ENCODE peak calls at places on chromosomes 5 and 9, in seven cellular contexts. V is IMR-90; A is thyroid gland; H is A549; G is stomach; E is pancreas; F is naive thymus-derived CD4-positive, alpha-beta T cell. Q is an unnamed sample.

GRCh38 chr5:56314536-56314935 is 81.4 kb upstream of the ANKRD55 start:
- DNase-seq in E (no peak), H (peak; percentile 40), V (no peak), G (no peak), A (peak; percentile 18), F (peak; percentile 22), Q (no peak)

GRCh38 chr5:131536211-131536826 is 98.7 kb downstream of the RAPGEF6 start:
- DNase-seq in H (no peak), G (no peak), A (no peak), F (no peak), E (no peak), V (peak; percentile 74), Q (no peak)

GRCh38 chr5:147956064-147956841 is 49.9 kb upstream of the C5orf46 start:
- DNase-seq in F (no peak), G (no peak), E (no peak), V (no peak), A (no peak), H (no peak), Q (no peak)

GRCh38 chr9:137299938-137300337 is 2.1 kb downstream of the NRARP start:
- DNase-seq in F (no peak), H (no peak), A (peak; percentile 65), G (no peak), V (no peak), E (no peak), Q (no peak)

GRCh38 chr5:34563951-34564705 is 92.0 kb upstream of the RAI14 start:
- DNase-seq in E (peak; percentile 13), V (peak; percentile 75), A (peak; percentile 67), G (peak; percentile 49), H (no peak), F (no peak), Q (no peak)

GRCh38 chr5:109907751-109908150 is 218.0 kb downstream of the MAN2A1 start:
- DNase-seq in V (peak; percentile 13), E (no peak), F (no peak), H (no peak), A (no peak), G (no peak), Q (no peak)

GRCh38 chr5:59193616-59194319 is 610.9 kb downstream of the RAB3C start:
- DNase-seq in F (no peak), A (no peak), H (peak; percentile 98), V (peak; percentile 94), G (no peak), E (no peak), Q (no peak)

GRCh38 chr9:128632486-128632885 is 24.2 kb downstream of the DYNC2I2 start:
- DNase-seq in A (no peak), F (no peak), H (no peak), G (no peak), E (no peak), V (no peak), Q (no peak)

GRCh38 chr9:27471789-27472585 is 52.1 kb upstream of the IFNK start:
- DNase-seq in V (no peak), A (no peak), F (no peak), H (no peak), G (no peak), E (no peak), Q (no peak)

GRCh38 chr9:72150653-72151052 is 1.4 kb downstream of the GDA start:
- DNase-seq in A (no peak), G (no peak), V (no peak), H (no peak), E (no peak), F (no peak), Q (no peak)

GRCh38 chr9:133368249-133368881 is 7.5 kb downstream of the SURF4 start:
- DNase-seq in E (peak; percentile 53), V (no peak), H (no peak), F (no peak), A (no peak), G (no peak), Q (peak; percentile 45)

GRCh38 chr9:97830884-97831829 is 21.9 kb upstream of the FOXE1 start:
- DNase-seq in V (no peak), A (peak; percentile 51), E (no peak), H (no peak), G (no peak), F (no peak), Q (no peak)

GRCh38 chr5:142360051-142360498 is 35.3 kb upstream of the SPRY4 start:
- DNase-seq in A (no peak), F (no peak), H (no peak), G (no peak), V (no peak), E (no peak), Q (no peak)

GRCh38 chr5:142358121-142358520 is 33.3 kb upstream of the SPRY4 start:
- DNase-seq in G (no peak), H (no peak), V (no peak), E (no peak), A (no peak), F (no peak), Q (no peak)

GRCh38 chr5:142358648-142359047 is 33.8 kb upstream of the SPRY4 start:
- DNase-seq in G (no peak), H (no peak), V (no peak), A (no peak), E (no peak), F (no peak), Q (no peak)

GRCh38 chr5:142363619-142363963 is 38.8 kb upstream of the SPRY4 start:
- DNase-seq in V (no peak), A (no peak), G (no peak), H (no peak), F (no peak), E (no peak), Q (no peak)

GRCh38 chr5:142360607-142361120 is 35.8 kb upstream of the SPRY4 start:
- DNase-seq in H (peak; percentile 59), G (peak; percentile 37), E (peak; percentile 56), V (peak; percentile 71), F (no peak), A (no peak), Q (no peak)
- H3K4me3 ChIP-seq in H (peak overlapping the region; percentile 4), G (no peak overlapping the region), E (no peak overlapping the region), V (no peak overlapping the region), F (no peak overlapping the region), A (no peak overlapping the region), Q (no peak overlapping the region)

GRCh38 chr5:172819569-172819968 is 14.5 kb upstream of the ERGIC1 start:
- DNase-seq in A (no peak), G (no peak), F (no peak), E (no peak), V (no peak), H (no peak), Q (no peak)

GRCh38 chr5:172817664-172818063 is 16.4 kb upstream of the ERGIC1 start:
- DNase-seq in E (no peak), F (no peak), H (no peak), V (no peak), G (no peak), A (no peak), Q (no peak)

GRCh38 chr5:172818081-172818480 is 16.0 kb upstream of the ERGIC1 start:
- DNase-seq in H (no peak), V (no peak), F (no peak), E (no peak), G (no peak), A (no peak), Q (no peak)

GRCh38 chr5:172821340-172821985 is 12.6 kb upstream of the ERGIC1 start:
- DNase-seq in H (no peak), G (no peak), A (no peak), F (no peak), V (peak; percentile 68), E (no peak), Q (no peak)

DNA sequence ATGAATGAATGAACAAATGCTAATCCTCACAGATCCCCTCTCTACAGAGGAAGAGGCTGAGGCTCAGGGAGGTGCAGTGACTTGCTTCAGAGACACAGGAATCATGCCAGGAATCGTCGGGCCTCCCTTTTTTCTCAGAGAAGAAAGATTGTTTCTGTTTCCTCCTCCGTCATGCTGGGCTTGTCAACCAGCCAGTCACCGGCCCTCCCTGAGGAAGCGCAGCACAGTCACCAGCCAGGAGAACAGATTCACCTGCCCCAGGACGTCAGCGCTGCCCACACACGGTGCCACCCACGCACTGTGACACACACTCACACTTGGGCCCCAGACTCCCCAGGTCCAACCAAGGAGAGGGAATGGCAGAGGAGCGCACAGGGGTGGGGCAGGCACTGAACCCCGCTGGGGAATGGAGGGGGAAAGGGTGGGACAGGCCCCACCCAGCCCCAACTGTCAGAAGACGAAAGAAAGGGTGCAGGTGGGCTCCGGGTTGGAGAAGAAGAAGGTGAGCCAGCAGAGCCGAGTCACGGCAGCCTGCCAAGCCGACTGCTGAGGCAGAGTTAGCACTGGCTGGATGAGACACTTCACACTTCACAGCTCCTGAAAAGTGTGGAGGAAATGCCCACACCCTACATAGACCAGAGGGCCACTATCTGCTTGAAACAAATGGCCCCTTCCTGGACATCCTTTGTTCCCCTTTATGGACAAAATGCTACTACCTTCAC is 13.8 kb upstream of the ERGIC1 start:
- DNase-seq in G (peak; percentile 78), F (no peak), E (no peak), V (peak; percentile 89), H (no peak), A (peak; percentile 69), Q (no peak)
- H3K27ac ChIP-seq in G (peak overlapping the region; percentile 63), F (no peak overlapping the region), E (no peak overlapping the region), V (no peak overlapping the region), H (no peak overlapping the region), A (peak overlapping the region; percentile 39), Q (no peak overlapping the region)

DNA sequence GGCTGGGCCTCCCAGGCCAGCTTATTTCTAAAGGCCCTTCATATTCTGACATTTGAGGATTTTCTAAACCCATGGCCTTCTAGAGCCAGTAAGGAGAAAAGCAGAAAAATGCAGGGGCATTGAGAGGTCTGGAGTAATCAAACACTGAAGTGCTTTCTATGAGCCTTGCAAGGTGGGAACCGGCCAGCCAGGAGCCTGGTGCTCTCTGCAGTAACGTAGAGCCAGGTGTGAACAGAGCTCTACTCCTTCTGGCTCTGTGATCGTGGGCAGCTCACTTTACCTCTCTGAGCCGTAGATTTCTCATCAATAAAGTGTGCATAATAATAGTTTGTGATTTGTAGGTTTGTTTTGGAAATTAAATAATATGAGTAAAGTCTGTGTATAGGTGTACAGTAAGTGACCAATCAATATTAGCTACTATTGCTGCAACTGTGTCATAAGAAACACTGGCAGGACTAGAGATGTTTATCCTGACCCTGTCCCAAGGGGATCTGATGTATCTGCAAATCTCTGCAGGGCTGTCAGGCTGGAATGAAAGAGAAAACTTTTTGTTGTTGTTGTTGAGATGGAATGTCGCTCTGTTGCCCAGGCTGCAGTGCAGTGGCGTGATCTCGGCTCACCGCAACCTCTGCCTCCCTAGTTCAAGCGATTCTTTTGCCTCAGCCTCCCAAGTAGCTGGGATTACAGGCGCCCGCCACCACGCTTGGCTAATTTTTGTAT is 2.7 kb downstream of the SYNPO start:
- DNase-seq in G (no peak), F (no peak), E (no peak), H (no peak), A (peak; percentile 29), V (no peak), Q (no peak)
- H3K4me1 ChIP-seq in G (peaks cover 84% of the 10 kb centered on the region), F (no peaks in the 10 kb centered on the region), E (peaks cover 37% of the 10 kb centered on the region), H (peaks cover 70% of the 10 kb centered on the region), A (peaks cover 45% of the 10 kb centered on the region), V (peaks cover 46% of the 10 kb centered on the region), Q (no peaks in the 10 kb centered on the region)

GRCh38 chr5:141532726-141533125 is 43.8 kb downstream of the PCDHGC5 start:
- DNase-seq in A (no peak), E (no peak), F (no peak), H (no peak), G (no peak), V (no peak), Q (no peak)

GRCh38 chr5:141528401-141528984 is 39.6 kb downstream of the PCDHGC5 start:
- DNase-seq in F (no peak), V (peak; percentile 59), H (no peak), E (peak; percentile 76), G (no peak), A (peak; percentile 60), Q (no peak)

GRCh38 chr5:141529873-141530272 is 41.0 kb downstream of the PCDHGC5 start:
- DNase-seq in A (peak; percentile 13), V (no peak), H (no peak), G (no peak), E (no peak), F (no peak), Q (no peak)

GRCh38 chr5:141525659-141526058 is 36.8 kb downstream of the PCDHGC5 start:
- DNase-seq in G (no peak), H (no peak), A (no peak), E (no peak), F (no peak), V (no peak), Q (no peak)

GRCh38 chr5:141529002-141529401 is 40.1 kb downstream of the PCDHGC5 start:
- DNase-seq in E (no peak), G (no peak), F (no peak), V (peak; percentile 88), H (no peak), A (no peak), Q (no peak)
- H3K4me3 ChIP-seq in E (no peak overlapping the region), G (no peak overlapping the region), F (no peak overlapping the region), V (no peak overlapping the region), H (no peak overlapping the region), A (no peak overlapping the region), Q (no peak overlapping the region)